ENCODE peak calls at places on chromosomes 11 and 22, in nine cellular contexts. One of them, this sample, is unnamed.

GRCh38 chr22:22171357-22172218 is 73.0 kb upstream of the VPREB1 start:
- DNase-seq in lower lobe of right lung: no peak
- DNase-seq in uterus: no peak
- DNase-seq in body of pancreas: no peak
- DNase-seq in Peyer's patch: no peak
- DNase-seq in endothelial cell of umbilical vein: no peak
- DNase-seq in upper lobe of left lung: no peak
- DNase-seq in foreskin keratinocyte: no peak
- DNase-seq in adrenal gland: no peak
- DNase-seq in this sample: no peak

GRCh38 chr22:42754658-42755057 is 34.0 kb upstream of the A4GALT start:
- DNase-seq in foreskin keratinocyte: no peak
- DNase-seq in adrenal gland: peak; percentile 87
- DNase-seq in lower lobe of right lung: no peak
- DNase-seq in endothelial cell of umbilical vein: no peak
- DNase-seq in uterus: no peak
- DNase-seq in Peyer's patch: no peak
- DNase-seq in upper lobe of left lung: no peak
- DNase-seq in body of pancreas: peak; percentile 44
- DNase-seq in this sample: peak; percentile 13

GRCh38 chr22:37855462-37855861 is 6.2 kb downstream of the EIF3L start:
- DNase-seq in body of pancreas: no peak
- DNase-seq in adrenal gland: no peak
- DNase-seq in endothelial cell of umbilical vein: no peak
- DNase-seq in upper lobe of left lung: no peak
- DNase-seq in Peyer's patch: no peak
- DNase-seq in foreskin keratinocyte: peak; percentile 3
- DNase-seq in uterus: no peak
- DNase-seq in lower lobe of right lung: no peak
- DNase-seq in this sample: no peak

GRCh38 chr22:44438056-44438455 is 60.0 kb downstream of the RTL6 start:
- DNase-seq in lower lobe of right lung: no peak
- DNase-seq in foreskin keratinocyte: no peak
- DNase-seq in uterus: no peak
- DNase-seq in endothelial cell of umbilical vein: no peak
- DNase-seq in adrenal gland: no peak
- DNase-seq in Peyer's patch: no peak
- DNase-seq in upper lobe of left lung: no peak
- DNase-seq in body of pancreas: no peak
- DNase-seq in this sample: no peak

GRCh38 chr11:1458340-1459218 is 28.0 kb downstream of the MOB2 start:
- DNase-seq in foreskin keratinocyte: no peak
- DNase-seq in Peyer's patch: peak; percentile 77
- DNase-seq in adrenal gland: peak; percentile 80
- DNase-seq in endothelial cell of umbilical vein: no peak
- DNase-seq in body of pancreas: peak; percentile 54
- DNase-seq in lower lobe of right lung: peak; percentile 85
- DNase-seq in upper lobe of left lung: peak; percentile 90
- DNase-seq in uterus: peak; percentile 91
- DNase-seq in this sample: peak; percentile 13

GRCh38 chr11:110907629-110908028 is 195.4 kb upstream of the ARHGAP20 start:
- DNase-seq in body of pancreas: no peak
- DNase-seq in Peyer's patch: peak; percentile 52
- DNase-seq in endothelial cell of umbilical vein: peak; percentile 61
- DNase-seq in foreskin keratinocyte: peak; percentile 93
- DNase-seq in adrenal gland: peak; percentile 70
- DNase-seq in lower lobe of right lung: no peak
- DNase-seq in uterus: no peak
- DNase-seq in upper lobe of left lung: no peak
- DNase-seq in this sample: peak; percentile 90

GRCh38 chr11:57566564-57567209 is 785 bp downstream of the UBE2L6 start:
- DNase-seq in foreskin keratinocyte: no peak
- DNase-seq in uterus: no peak
- DNase-seq in endothelial cell of umbilical vein: peak; percentile 6
- DNase-seq in lower lobe of right lung: no peak
- DNase-seq in upper lobe of left lung: no peak
- DNase-seq in body of pancreas: no peak
- DNase-seq in adrenal gland: no peak
- DNase-seq in Peyer's patch: no peak
- DNase-seq in this sample: no peak

GRCh38 chr11:1983601-1983961 is 14.1 kb downstream of the H19 start:
- DNase-seq in adrenal gland: no peak
- DNase-seq in body of pancreas: no peak
- DNase-seq in foreskin keratinocyte: no peak
- DNase-seq in uterus: peak; percentile 10
- DNase-seq in endothelial cell of umbilical vein: no peak
- DNase-seq in upper lobe of left lung: peak; percentile 27
- DNase-seq in Peyer's patch: no peak
- DNase-seq in lower lobe of right lung: peak; percentile 10
- DNase-seq in this sample: no peak

GRCh38 chr22:37303821-37304274 is 21.5 kb downstream of the CYTH4 start:
- DNase-seq in foreskin keratinocyte: peak; percentile 79
- DNase-seq in Peyer's patch: no peak
- DNase-seq in lower lobe of right lung: peak; percentile 66
- DNase-seq in endothelial cell of umbilical vein: peak; percentile 78
- DNase-seq in adrenal gland: peak; percentile 94
- DNase-seq in uterus: no peak
- DNase-seq in upper lobe of left lung: no peak
- DNase-seq in body of pancreas: no peak
- DNase-seq in this sample: peak; percentile 91

GRCh38 chr22:50194037-50194809 is 6.6 kb upstream of the SELENOO start:
- DNase-seq in foreskin keratinocyte: no peak
- DNase-seq in upper lobe of left lung: peak; percentile 82
- DNase-seq in adrenal gland: no peak
- DNase-seq in Peyer's patch: no peak
- DNase-seq in endothelial cell of umbilical vein: no peak
- DNase-seq in lower lobe of right lung: no peak
- DNase-seq in uterus: no peak
- DNase-seq in body of pancreas: no peak
- DNase-seq in this sample: no peak

DNA sequence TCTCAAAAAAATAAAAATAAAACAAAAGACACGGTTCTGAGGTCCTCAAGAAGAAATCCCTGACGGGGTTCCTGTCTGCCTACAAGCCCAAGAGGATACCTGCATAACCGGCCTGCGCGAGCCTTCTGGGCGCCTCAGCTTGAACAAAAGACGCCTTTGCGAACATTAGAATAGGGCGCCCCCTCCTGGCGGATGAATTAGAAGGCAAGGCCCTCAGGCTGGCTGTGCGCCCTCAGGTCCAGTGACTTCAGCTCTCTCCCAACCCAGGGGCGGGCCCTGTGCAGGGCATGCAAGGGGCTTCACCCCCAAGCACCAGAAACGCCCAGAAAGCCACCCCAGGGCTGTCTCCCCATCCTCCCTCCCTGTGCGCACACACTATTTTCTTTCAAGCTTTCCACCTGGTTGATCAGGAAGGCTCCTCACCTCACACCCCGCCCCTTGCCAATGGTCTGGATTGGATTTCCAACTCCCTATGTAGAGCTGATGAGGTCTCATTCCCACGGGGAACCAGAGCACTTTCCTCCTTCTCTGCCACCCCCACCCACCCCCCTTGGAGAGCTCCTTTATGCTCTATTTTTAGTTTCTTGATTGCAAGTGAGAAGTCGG is 273.3 kb downstream of the BUD13 start:
- DNase-seq in Peyer's patch: peak; percentile 91
- DNase-seq in endothelial cell of umbilical vein: peak; percentile 73
- DNase-seq in lower lobe of right lung: peak; percentile 86
- DNase-seq in body of pancreas: peak; percentile 71
- DNase-seq in uterus: peak; percentile 68
- DNase-seq in adrenal gland: peak; percentile 85
- DNase-seq in foreskin keratinocyte: peak; percentile 37
- DNase-seq in upper lobe of left lung: peak; percentile 54
- DNase-seq in this sample: peak; percentile 35
- TF ChIP-seq CTCF in Peyer's patch: no peak
- TF ChIP-seq CTCF in endothelial cell of umbilical vein: peak; percentile 64
- TF ChIP-seq CTCF in lower lobe of right lung: peak; percentile 67
- TF ChIP-seq CTCF in body of pancreas: peak; percentile 26
- TF ChIP-seq CTCF in uterus: peak; percentile 21
- TF ChIP-seq CTCF in adrenal gland: peak; percentile 47
- TF ChIP-seq CTCF in foreskin keratinocyte: peak; percentile 86
- TF ChIP-seq CTCF in upper lobe of left lung: peak; percentile 50
- TF ChIP-seq CTCF in this sample: peak; percentile 71

GRCh38 chr11:128457874-128458273 is 129.5 kb downstream of the ETS1 start:
- DNase-seq in upper lobe of left lung: no peak
- DNase-seq in uterus: no peak
- DNase-seq in Peyer's patch: no peak
- DNase-seq in body of pancreas: no peak
- DNase-seq in adrenal gland: no peak
- DNase-seq in lower lobe of right lung: no peak
- DNase-seq in endothelial cell of umbilical vein: no peak
- DNase-seq in foreskin keratinocyte: no peak
- DNase-seq in this sample: no peak

GRCh38 chr11:128458316-128458715 is 129.0 kb downstream of the ETS1 start:
- DNase-seq in adrenal gland: no peak
- DNase-seq in endothelial cell of umbilical vein: peak; percentile 62
- DNase-seq in Peyer's patch: no peak
- DNase-seq in lower lobe of right lung: no peak
- DNase-seq in foreskin keratinocyte: peak; percentile 81
- DNase-seq in body of pancreas: no peak
- DNase-seq in uterus: no peak
- DNase-seq in upper lobe of left lung: no peak
- DNase-seq in this sample: peak; percentile 89

GRCh38 chr11:128455766-128456165 is 131.6 kb downstream of the ETS1 start:
- DNase-seq in lower lobe of right lung: no peak
- DNase-seq in endothelial cell of umbilical vein: no peak
- DNase-seq in uterus: no peak
- DNase-seq in foreskin keratinocyte: no peak
- DNase-seq in body of pancreas: no peak
- DNase-seq in upper lobe of left lung: no peak
- DNase-seq in adrenal gland: no peak
- DNase-seq in Peyer's patch: no peak
- DNase-seq in this sample: no peak

GRCh38 chr11:128453444-128454336 is 133.7 kb downstream of the ETS1 start:
- DNase-seq in upper lobe of left lung: no peak
- DNase-seq in adrenal gland: peak; percentile 77
- DNase-seq in uterus: peak; percentile 82
- DNase-seq in Peyer's patch: peak; percentile 78
- DNase-seq in body of pancreas: peak; percentile 33
- DNase-seq in endothelial cell of umbilical vein: no peak
- DNase-seq in foreskin keratinocyte: peak; percentile 91
- DNase-seq in lower lobe of right lung: no peak
- DNase-seq in this sample: peak; percentile 95

DNA sequence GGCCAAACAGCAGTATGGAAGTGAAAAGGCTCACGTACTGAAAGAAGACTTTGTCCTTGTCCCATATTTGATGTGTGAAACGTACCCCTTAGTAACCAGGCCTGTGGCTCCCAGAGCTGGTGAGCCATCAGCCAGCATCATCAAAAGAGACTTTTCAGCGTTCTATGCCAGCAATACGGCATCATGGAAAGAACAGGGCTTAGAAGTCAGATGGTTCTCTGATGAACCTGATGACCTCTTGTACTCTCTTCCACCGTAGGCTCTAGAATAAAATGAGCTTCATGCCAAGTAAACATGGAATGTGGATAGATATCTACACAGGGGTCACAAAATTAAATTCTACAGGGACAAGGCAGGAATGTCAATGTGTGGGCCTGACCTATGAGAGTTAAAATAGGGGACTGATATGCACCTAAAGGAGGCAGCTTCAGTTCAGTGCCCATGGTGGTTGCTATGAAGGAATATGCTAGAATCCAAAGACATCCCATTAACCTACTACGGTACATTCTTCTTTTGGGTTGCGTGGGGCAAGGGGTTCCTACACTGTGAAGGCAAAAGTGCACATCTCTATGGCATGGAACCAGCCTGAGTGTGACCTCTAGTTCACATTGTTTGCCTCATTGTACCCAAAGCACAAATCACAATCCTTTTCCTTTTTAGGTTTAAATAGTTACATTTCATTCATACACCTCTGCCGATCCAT is 130.6 kb downstream of the ETS1 start:
- DNase-seq in body of pancreas: no peak
- DNase-seq in foreskin keratinocyte: no peak
- DNase-seq in uterus: no peak
- DNase-seq in upper lobe of left lung: no peak
- DNase-seq in endothelial cell of umbilical vein: no peak
- DNase-seq in Peyer's patch: no peak
- DNase-seq in adrenal gland: no peak
- DNase-seq in lower lobe of right lung: no peak
- DNase-seq in this sample: no peak
- H3K27ac ChIP-seq in body of pancreas: no peak overlapping the region
- H3K27ac ChIP-seq in foreskin keratinocyte: no peak overlapping the region
- H3K27ac ChIP-seq in uterus: peak overlapping the region; percentile 36
- H3K27ac ChIP-seq in upper lobe of left lung: no peak overlapping the region
- H3K27ac ChIP-seq in endothelial cell of umbilical vein: no peak overlapping the region
- H3K27ac ChIP-seq in Peyer's patch: no peak overlapping the region
- H3K27ac ChIP-seq in adrenal gland: no peak overlapping the region
- H3K27ac ChIP-seq in lower lobe of right lung: no peak overlapping the region
- H3K27ac ChIP-seq in this sample: no peak overlapping the region

GRCh38 chr11:63508009-63508408 is 2.1 kb downstream of the LGALS12 start:
- DNase-seq in upper lobe of left lung: no peak
- DNase-seq in adrenal gland: peak; percentile 68
- DNase-seq in foreskin keratinocyte: no peak
- DNase-seq in body of pancreas: peak; percentile 80
- DNase-seq in lower lobe of right lung: no peak
- DNase-seq in uterus: no peak
- DNase-seq in endothelial cell of umbilical vein: no peak
- DNase-seq in Peyer's patch: peak; percentile 63
- DNase-seq in this sample: no peak

GRCh38 chr11:63512816-63513215 is 6.9 kb downstream of the LGALS12 start:
- DNase-seq in lower lobe of right lung: no peak
- DNase-seq in Peyer's patch: no peak
- DNase-seq in adrenal gland: no peak
- DNase-seq in upper lobe of left lung: no peak
- DNase-seq in body of pancreas: no peak
- DNase-seq in uterus: no peak
- DNase-seq in endothelial cell of umbilical vein: no peak
- DNase-seq in foreskin keratinocyte: no peak
- DNase-seq in this sample: no peak

GRCh38 chr11:63508745-63509144 is 2.9 kb downstream of the LGALS12 start:
- DNase-seq in uterus: no peak
- DNase-seq in endothelial cell of umbilical vein: no peak
- DNase-seq in Peyer's patch: no peak
- DNase-seq in body of pancreas: no peak
- DNase-seq in adrenal gland: no peak
- DNase-seq in lower lobe of right lung: no peak
- DNase-seq in upper lobe of left lung: peak; percentile 50
- DNase-seq in foreskin keratinocyte: no peak
- DNase-seq in this sample: no peak

GRCh38 chr11:63510360-63511130 is 4.7 kb downstream of the LGALS12 start:
- DNase-seq in endothelial cell of umbilical vein: no peak
- DNase-seq in uterus: no peak
- DNase-seq in body of pancreas: no peak
- DNase-seq in upper lobe of left lung: no peak
- DNase-seq in adrenal gland: peak; percentile 65
- DNase-seq in foreskin keratinocyte: no peak
- DNase-seq in Peyer's patch: no peak
- DNase-seq in lower lobe of right lung: peak; percentile 70
- DNase-seq in this sample: no peak

GRCh38 chr11:63511349-63511748 is 5.5 kb downstream of the LGALS12 start:
- DNase-seq in lower lobe of right lung: no peak
- DNase-seq in body of pancreas: no peak
- DNase-seq in endothelial cell of umbilical vein: no peak
- DNase-seq in Peyer's patch: no peak
- DNase-seq in upper lobe of left lung: peak; percentile 51
- DNase-seq in adrenal gland: no peak
- DNase-seq in foreskin keratinocyte: no peak
- DNase-seq in uterus: no peak
- DNase-seq in this sample: no peak
- TF ChIP-seq CTCF in lower lobe of right lung: no peak
- TF ChIP-seq CTCF in body of pancreas: no peak
- TF ChIP-seq CTCF in endothelial cell of umbilical vein: no peak
- TF ChIP-seq CTCF in Peyer's patch: no peak
- TF ChIP-seq CTCF in upper lobe of left lung: no peak
- TF ChIP-seq CTCF in adrenal gland: no peak
- TF ChIP-seq CTCF in foreskin keratinocyte: no peak
- TF ChIP-seq CTCF in uterus: no peak
- TF ChIP-seq CTCF in this sample: no peak

GRCh38 chr11:11414996-11415395 is 61.9 kb upstream of the CSNK2A3 start:
- DNase-seq in foreskin keratinocyte: no peak
- DNase-seq in body of pancreas: no peak
- DNase-seq in upper lobe of left lung: no peak
- DNase-seq in endothelial cell of umbilical vein: no peak
- DNase-seq in adrenal gland: no peak
- DNase-seq in uterus: no peak
- DNase-seq in lower lobe of right lung: no peak
- DNase-seq in Peyer's patch: no peak
- DNase-seq in this sample: no peak
- H3K27ac ChIP-seq in foreskin keratinocyte: no peak overlapping the region
- H3K27ac ChIP-seq in body of pancreas: no peak overlapping the region
- H3K27ac ChIP-seq in upper lobe of left lung: no peak overlapping the region
- H3K27ac ChIP-seq in endothelial cell of umbilical vein: no peak overlapping the region
- H3K27ac ChIP-seq in adrenal gland: no peak overlapping the region
- H3K27ac ChIP-seq in uterus: no peak overlapping the region
- H3K27ac ChIP-seq in lower lobe of right lung: no peak overlapping the region
- H3K27ac ChIP-seq in Peyer's patch: no peak overlapping the region
- H3K27ac ChIP-seq in this sample: no peak overlapping the region